ENCODE peak calls at places on chromosomes 4 and X, in five cellular contexts. E is transverse colon, B is NCI-H1092, C is Peyer's patch, Q is lower leg skin. F is an unnamed sample.

GRCh38 chrX:100928660-100929613 is at the start of gene XKRX:
- DNase-seq in E (peak), B (peak), C (peak), Q (no peak), F (peak)

GRCh38 chrX:10726647-10727046 is 106.3 kb upstream of the MID1 start:
- DNase-seq in E (no peak), B (no peak), C (no peak), Q (no peak), F (no peak)

GRCh38 chr4:28479666-28480065 is 1619.0 kb downstream of the STIM2 start:
- DNase-seq in E (no peak), B (no peak), C (no peak), Q (no peak), F (no peak)

GRCh38 chr4:168318266-168318895 is at the start of gene DDX60:
- DNase-seq in E (peak), B (peak), C (peak), Q (peak), F (peak)

GRCh38 chrX:130321550-130321949 is 18.2 kb upstream of the SLC25A14 start:
- DNase-seq in E (no peak), B (no peak), C (no peak), Q (no peak), F (no peak)

GRCh38 chr4:118964891-118965411 is 76.3 kb downstream of the SYNPO2 start:
- DNase-seq in E (no peak), B (no peak), C (no peak), Q (no peak), F (no peak)

GRCh38 chrX:81174286-81174685 is 27.4 kb downstream of the HMGN5 start:
- DNase-seq in E (no peak), B (no peak), C (no peak), Q (no peak), F (no peak)

GRCh38 chr4:32136081-32136787 is 1416.1 kb downstream of the PCDH7 start:
- DNase-seq in E (no peak), B (no peak), C (no peak), Q (no peak), F (no peak)

GRCh38 chrX:123869488-123869887 is 9.6 kb downstream of the XIAP start:
- DNase-seq in E (no peak), B (no peak), C (no peak), Q (no peak), F (no peak)

GRCh38 chr4:30429813-30430466 is 290.2 kb upstream of the PCDH7 start:
- DNase-seq in E (no peak), B (no peak), C (no peak), Q (no peak), F (no peak)

GRCh38 chr4:102807345-102807744 is 20.0 kb downstream of the UBE2D3 start:
- DNase-seq in E (no peak), B (no peak), C (no peak), Q (no peak), F (no peak)

GRCh38 chrX:48945517-48946348 is 11.7 kb downstream of the OTUD5 start:
- DNase-seq in E (peak), B (peak), C (no peak), Q (no peak), F (peak)

GRCh38 chr4:98094118-98094517 is 49.2 kb downstream of the STPG2 start:
- DNase-seq in E (no peak), B (no peak), C (no peak), Q (no peak), F (no peak)

GRCh38 chrX:107483976-107484726 is 34.7 kb downstream of the FRMPD3 start:
- DNase-seq in E (no peak), B (no peak), C (no peak), Q (peak), F (no peak)

GRCh38 chrX:84187501-84188319 is at the start of gene RPS6KA6:
- DNase-seq in E (peak), B (peak), C (peak), Q (peak), F (no peak)

GRCh38 chrX:57964975-57965374 is 54.7 kb upstream of the ZXDA start:
- DNase-seq in E (no peak), B (no peak), C (no peak), Q (no peak), F (no peak)

GRCh38 chr4:169826634-169827187 is 69.0 kb upstream of the HPF1 start:
- DNase-seq in E (no peak), B (no peak), C (no peak), Q (no peak), F (no peak)

GRCh38 chr4:35709080-35709479 is 535.2 kb downstream of the ARAP2 start:
- DNase-seq in E (no peak), B (no peak), C (no peak), Q (no peak), F (no peak)